ENCODE peak calls at places on chromosomes 11 and 22, in six cellular contexts. One of them, this sample, is unnamed.

GRCh38 chr11:69700278-69701140 is 3.3 kb downstream of the FGF19 start:
- DNase-seq in heart left ventricle: peak; percentile 81
- DNase-seq in neural progenitor cell: peak; percentile 81
- DNase-seq in sigmoid colon: peak; percentile 59
- DNase-seq in Caco-2: peak; percentile 60
- DNase-seq in RWPE1: no peak
- DNase-seq in this sample: no peak

GRCh38 chr11:102780491-102780918 is at the start of gene MMP10:
- DNase-seq in heart left ventricle: no peak
- DNase-seq in neural progenitor cell: peak; percentile 76
- DNase-seq in sigmoid colon: no peak
- DNase-seq in Caco-2: peak; percentile 60
- DNase-seq in RWPE1: peak; percentile 74
- DNase-seq in this sample: no peak

GRCh38 chr11:46489668-46490560 is 98.3 kb upstream of the CHRM4 start:
- DNase-seq in heart left ventricle: no peak
- DNase-seq in neural progenitor cell: peak; percentile 55
- DNase-seq in sigmoid colon: no peak
- DNase-seq in Caco-2: peak; percentile 63
- DNase-seq in RWPE1: peak; percentile 60
- DNase-seq in this sample: no peak

GRCh38 chr11:15199693-15200092 is 85.0 kb downstream of the INSC start:
- DNase-seq in heart left ventricle: peak; percentile 60
- DNase-seq in neural progenitor cell: no peak
- DNase-seq in sigmoid colon: no peak
- DNase-seq in Caco-2: no peak
- DNase-seq in RWPE1: peak; percentile 71
- DNase-seq in this sample: no peak

GRCh38 chr22:21917206-21917958 is 35.3 kb downstream of the PPM1F start:
- DNase-seq in heart left ventricle: no peak
- DNase-seq in neural progenitor cell: no peak
- DNase-seq in sigmoid colon: no peak
- DNase-seq in Caco-2: no peak
- DNase-seq in RWPE1: no peak
- DNase-seq in this sample: no peak

GRCh38 chr11:28878025-28878424 is 769.8 kb downstream of the METTL15 start:
- DNase-seq in heart left ventricle: no peak
- DNase-seq in neural progenitor cell: no peak
- DNase-seq in sigmoid colon: no peak
- DNase-seq in Caco-2: no peak
- DNase-seq in RWPE1: peak; percentile 23
- DNase-seq in this sample: no peak

GRCh38 chr11:11577246-11577855 is 44.5 kb downstream of the GALNT18 start:
- DNase-seq in heart left ventricle: peak; percentile 36
- DNase-seq in neural progenitor cell: no peak
- DNase-seq in sigmoid colon: no peak
- DNase-seq in Caco-2: no peak
- DNase-seq in RWPE1: no peak
- DNase-seq in this sample: no peak

GRCh38 chr11:6742260-6742659 is 29.5 kb downstream of the OR2AG2 start:
- DNase-seq in heart left ventricle: no peak
- DNase-seq in neural progenitor cell: no peak
- DNase-seq in sigmoid colon: no peak
- DNase-seq in Caco-2: no peak
- DNase-seq in RWPE1: no peak
- DNase-seq in this sample: no peak

GRCh38 chr11:122746050-122746478 is 90.5 kb downstream of the UBASH3B start:
- DNase-seq in heart left ventricle: no peak
- DNase-seq in neural progenitor cell: no peak
- DNase-seq in sigmoid colon: no peak
- DNase-seq in Caco-2: no peak
- DNase-seq in RWPE1: no peak
- DNase-seq in this sample: peak; percentile 31

GRCh38 chr11:57483570-57483934 is 23.2 kb downstream of the RTN4RL2 start:
- DNase-seq in heart left ventricle: no peak
- DNase-seq in neural progenitor cell: no peak
- DNase-seq in sigmoid colon: no peak
- DNase-seq in Caco-2: no peak
- DNase-seq in RWPE1: no peak
- DNase-seq in this sample: no peak

GRCh38 chr11:57482782-57483569 is 22.6 kb downstream of the RTN4RL2 start:
- DNase-seq in heart left ventricle: peak; percentile 34
- DNase-seq in neural progenitor cell: peak; percentile 83
- DNase-seq in sigmoid colon: no peak
- DNase-seq in Caco-2: no peak
- DNase-seq in RWPE1: peak; percentile 55
- DNase-seq in this sample: peak; percentile 70

GRCh38 chr11:57485217-57486007 is 25.1 kb downstream of the RTN4RL2 start:
- DNase-seq in heart left ventricle: no peak
- DNase-seq in neural progenitor cell: no peak
- DNase-seq in sigmoid colon: no peak
- DNase-seq in Caco-2: no peak
- DNase-seq in RWPE1: no peak
- DNase-seq in this sample: no peak

GRCh38 chr11:57481915-57482781 is 21.8 kb downstream of the RTN4RL2 start:
- DNase-seq in heart left ventricle: no peak
- DNase-seq in neural progenitor cell: no peak
- DNase-seq in sigmoid colon: no peak
- DNase-seq in Caco-2: no peak
- DNase-seq in RWPE1: no peak
- DNase-seq in this sample: no peak

DNA sequence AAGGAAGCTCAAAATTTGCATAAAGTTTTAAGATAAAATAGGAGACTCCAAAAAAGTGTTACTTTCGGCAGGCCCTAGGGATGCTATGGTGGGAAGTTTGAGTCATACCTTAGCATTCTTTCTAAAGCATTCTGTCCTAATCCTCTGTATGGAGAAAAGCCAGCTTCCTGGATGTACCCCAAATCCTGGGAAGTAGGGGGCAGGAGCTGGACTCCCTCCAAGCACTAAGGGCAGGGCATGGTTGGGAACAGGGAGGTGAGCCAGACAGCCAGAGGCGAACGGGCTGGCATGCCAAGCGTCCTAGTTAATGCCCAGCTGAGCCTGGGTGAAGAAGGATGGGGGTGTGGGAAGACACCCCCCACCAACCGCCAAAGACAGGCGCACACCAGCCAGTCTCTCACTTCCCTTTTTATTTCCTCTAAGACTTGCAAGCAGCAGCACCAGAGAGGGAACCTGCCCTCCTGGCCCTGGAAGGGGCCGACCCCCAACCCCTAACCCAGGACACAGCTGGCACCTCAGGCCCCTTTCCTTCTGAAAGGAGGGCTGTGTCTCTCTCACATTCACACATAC is 23.9 kb downstream of the RTN4RL2 start:
- DNase-seq in heart left ventricle: no peak
- DNase-seq in neural progenitor cell: no peak
- DNase-seq in sigmoid colon: no peak
- DNase-seq in Caco-2: no peak
- DNase-seq in RWPE1: no peak
- DNase-seq in this sample: peak; percentile 38
- TF ChIP-seq CTCF in heart left ventricle: no peak
- TF ChIP-seq CTCF in neural progenitor cell: no peak
- TF ChIP-seq CTCF in sigmoid colon: no peak
- TF ChIP-seq CTCF in Caco-2: no peak
- TF ChIP-seq CTCF in RWPE1: no peak
- TF ChIP-seq CTCF in this sample: no peak

GRCh38 chr11:107683070-107683469 is 28.8 kb downstream of the SLN start:
- DNase-seq in heart left ventricle: no peak
- DNase-seq in neural progenitor cell: no peak
- DNase-seq in sigmoid colon: no peak
- DNase-seq in Caco-2: no peak
- DNase-seq in RWPE1: no peak
- DNase-seq in this sample: no peak

GRCh38 chr11:107679255-107680024 is 32.4 kb downstream of the SLN start:
- DNase-seq in heart left ventricle: no peak
- DNase-seq in neural progenitor cell: no peak
- DNase-seq in sigmoid colon: no peak
- DNase-seq in Caco-2: no peak
- DNase-seq in RWPE1: no peak
- DNase-seq in this sample: no peak

GRCh38 chr11:107688322-107688918 is 23.4 kb downstream of the SLN start:
- DNase-seq in heart left ventricle: no peak
- DNase-seq in neural progenitor cell: no peak
- DNase-seq in sigmoid colon: no peak
- DNase-seq in Caco-2: no peak
- DNase-seq in RWPE1: no peak
- DNase-seq in this sample: no peak

GRCh38 chr11:107682182-107682971 is 29.5 kb downstream of the SLN start:
- DNase-seq in heart left ventricle: no peak
- DNase-seq in neural progenitor cell: no peak
- DNase-seq in sigmoid colon: no peak
- DNase-seq in Caco-2: no peak
- DNase-seq in RWPE1: no peak
- DNase-seq in this sample: no peak

DNA sequence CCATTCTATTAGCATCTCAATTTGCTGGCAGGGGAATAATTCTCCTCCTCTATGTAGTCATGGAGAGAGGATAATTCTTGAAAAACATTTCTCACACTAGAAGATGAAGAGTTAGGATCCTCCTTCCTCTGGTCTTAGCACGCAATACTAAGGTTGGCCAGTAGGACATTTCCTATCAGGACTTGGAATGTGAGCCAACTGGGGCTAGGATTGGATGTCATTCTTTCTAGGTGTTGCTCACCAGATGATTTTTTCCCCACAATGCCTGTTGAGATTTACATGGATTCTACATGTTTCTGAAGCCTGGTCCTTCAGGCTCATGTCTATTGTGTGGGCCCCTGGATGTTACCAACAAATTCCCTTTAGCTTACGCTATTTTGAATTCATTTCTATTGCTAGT is 28.0 kb downstream of the SLN start:
- DNase-seq in heart left ventricle: no peak
- DNase-seq in neural progenitor cell: peak; percentile 31
- DNase-seq in sigmoid colon: no peak
- DNase-seq in Caco-2: peak; percentile 42
- DNase-seq in RWPE1: peak; percentile 16
- DNase-seq in this sample: no peak
- TF ChIP-seq CTCF in heart left ventricle: no peak
- TF ChIP-seq CTCF in neural progenitor cell: peak; percentile 56
- TF ChIP-seq CTCF in sigmoid colon: no peak
- TF ChIP-seq CTCF in Caco-2: peak; percentile 78
- TF ChIP-seq CTCF in RWPE1: no peak
- TF ChIP-seq CTCF in this sample: no peak

GRCh38 chr11:72102162-72102561 is 935 bp downstream of the LAMTOR1 start:
- DNase-seq in heart left ventricle: no peak
- DNase-seq in neural progenitor cell: no peak
- DNase-seq in sigmoid colon: no peak
- DNase-seq in Caco-2: no peak
- DNase-seq in RWPE1: no peak
- DNase-seq in this sample: no peak

GRCh38 chr11:72100462-72100861 is 2.6 kb downstream of the LAMTOR1 start:
- DNase-seq in heart left ventricle: no peak
- DNase-seq in neural progenitor cell: no peak
- DNase-seq in sigmoid colon: no peak
- DNase-seq in Caco-2: no peak
- DNase-seq in RWPE1: no peak
- DNase-seq in this sample: no peak

GRCh38 chr11:72102631-72102945 is 509 bp downstream of the LAMTOR1 start:
- DNase-seq in heart left ventricle: no peak
- DNase-seq in neural progenitor cell: no peak
- DNase-seq in sigmoid colon: no peak
- DNase-seq in Caco-2: no peak
- DNase-seq in RWPE1: no peak
- DNase-seq in this sample: no peak

GRCh38 chr11:72103754-72104167 is 664 bp upstream of the LAMTOR1 start:
- DNase-seq in heart left ventricle: no peak
- DNase-seq in neural progenitor cell: no peak
- DNase-seq in sigmoid colon: no peak
- DNase-seq in Caco-2: no peak
- DNase-seq in RWPE1: no peak
- DNase-seq in this sample: no peak

DNA sequence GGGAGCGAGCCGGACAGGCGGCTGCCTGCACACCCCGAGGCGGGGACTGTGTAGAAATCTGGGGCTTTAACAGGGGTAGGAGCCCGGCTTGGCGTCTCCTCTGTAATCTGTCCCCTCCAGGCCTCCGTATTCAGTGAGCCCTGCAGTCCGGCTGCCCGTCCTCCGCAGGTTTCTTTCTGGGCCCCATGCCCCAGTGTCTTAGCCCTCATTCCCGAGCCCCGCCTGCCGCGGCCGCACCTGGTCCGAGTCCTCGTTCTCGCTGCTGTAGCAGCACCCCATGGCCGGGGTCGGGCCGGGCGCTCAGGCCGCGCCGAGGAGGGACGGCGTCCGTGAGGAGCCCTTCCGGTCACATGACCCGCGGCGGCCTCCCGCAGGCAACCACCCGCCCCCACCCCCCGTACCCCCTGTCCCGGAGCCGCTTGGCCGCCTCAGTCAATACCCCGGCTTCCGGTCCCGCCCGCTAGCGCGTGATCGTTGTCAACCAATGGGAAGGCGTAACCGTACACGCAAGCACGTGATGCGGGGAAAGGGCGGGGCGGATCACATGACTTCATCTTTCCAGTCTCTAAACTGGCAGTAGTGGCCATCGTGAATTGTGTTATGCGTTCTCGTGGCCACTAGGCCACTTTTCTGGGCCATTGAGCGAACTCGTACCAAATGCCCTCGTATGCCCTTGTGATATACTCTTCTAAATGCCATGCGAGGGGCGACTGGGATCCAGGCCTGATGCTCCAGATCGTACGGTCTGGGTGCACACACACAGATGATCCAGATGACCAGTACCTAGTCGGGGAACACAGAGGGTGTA is at the start of gene LAMTOR1:
- DNase-seq in heart left ventricle: peak; percentile 99
- DNase-seq in neural progenitor cell: peak; percentile 99
- DNase-seq in sigmoid colon: peak; percentile 100
- DNase-seq in Caco-2: peak; percentile 100
- DNase-seq in RWPE1: peak; percentile 95
- DNase-seq in this sample: peak; percentile 93
- TF ChIP-seq CTCF in heart left ventricle: peak; percentile 48
- TF ChIP-seq CTCF in neural progenitor cell: peak; percentile 46
- TF ChIP-seq CTCF in sigmoid colon: peak; percentile 70
- TF ChIP-seq CTCF in Caco-2: peak; percentile 79
- TF ChIP-seq CTCF in RWPE1: peak; percentile 42
- TF ChIP-seq CTCF in this sample: no peak

GRCh38 chr11:4388221-4388620 is 5.3 kb downstream of the TRIM21 start:
- DNase-seq in heart left ventricle: no peak
- DNase-seq in neural progenitor cell: no peak
- DNase-seq in sigmoid colon: no peak
- DNase-seq in Caco-2: no peak
- DNase-seq in RWPE1: no peak
- DNase-seq in this sample: no peak
- TF ChIP-seq CTCF in heart left ventricle: no peak
- TF ChIP-seq CTCF in neural progenitor cell: no peak
- TF ChIP-seq CTCF in sigmoid colon: no peak
- TF ChIP-seq CTCF in Caco-2: no peak
- TF ChIP-seq CTCF in RWPE1: no peak
- TF ChIP-seq CTCF in this sample: no peak

GRCh38 chr11:123838659-123839058 is 32.5 kb upstream of the OR6M1 start:
- DNase-seq in heart left ventricle: no peak
- DNase-seq in neural progenitor cell: no peak
- DNase-seq in sigmoid colon: no peak
- DNase-seq in Caco-2: no peak
- DNase-seq in RWPE1: peak; percentile 12
- DNase-seq in this sample: no peak
- TF ChIP-seq CTCF in heart left ventricle: no peak
- TF ChIP-seq CTCF in neural progenitor cell: no peak
- TF ChIP-seq CTCF in sigmoid colon: no peak
- TF ChIP-seq CTCF in Caco-2: no peak
- TF ChIP-seq CTCF in RWPE1: no peak
- TF ChIP-seq CTCF in this sample: no peak

GRCh38 chr11:31160504-31161422 is 208.8 kb downstream of the DCDC1 start:
- DNase-seq in heart left ventricle: no peak
- DNase-seq in neural progenitor cell: peak; percentile 58
- DNase-seq in sigmoid colon: no peak
- DNase-seq in Caco-2: no peak
- DNase-seq in RWPE1: no peak
- DNase-seq in this sample: no peak
- TF ChIP-seq CTCF in heart left ventricle: peak; percentile 10
- TF ChIP-seq CTCF in neural progenitor cell: peak; percentile 67
- TF ChIP-seq CTCF in sigmoid colon: no peak
- TF ChIP-seq CTCF in Caco-2: peak; percentile 56
- TF ChIP-seq CTCF in RWPE1: no peak
- TF ChIP-seq CTCF in this sample: no peak